ENCODE peak calls at places on chromosomes 7 and 10, in eight cellular contexts. One of them, this sample, is unnamed.

GRCh38 chr10:90834326-90834725 is 23.5 kb downstream of the HTR7 start:
- DNase-seq in pancreas: no peak
- DNase-seq in activated T-helper 1 cell treated with anti-CD3 and anti-CD28 coated beads, Interleukin-12 subunit alpha, Interleukin-12 subunit beta, Interleukin-2, Interleukin-4 antibody, amounts not matched to agents 30 ng/mL and 10 ng/mL and 1 ng/mL, durations not matched to agents 14 hours and 24 hours and 36 hours: no peak
- DNase-seq in DMS 273 treated with DMSO at 0.1 percent for 48 hours: no peak
- DNase-seq in CD8-positive, alpha-beta memory T cell: no peak
- DNase-seq in T-helper 2 cell: no peak
- DNase-seq in SIG-M5: no peak
- DNase-seq in NT2/D1: no peak
- DNase-seq in this sample: no peak

GRCh38 chr7:29189743-29190201 is 4.8 kb upstream of the CHN2 start:
- DNase-seq in pancreas: peak
- DNase-seq in activated T-helper 1 cell treated with anti-CD3 and anti-CD28 coated beads, Interleukin-12 subunit alpha, Interleukin-12 subunit beta, Interleukin-2, Interleukin-4 antibody, amounts not matched to agents 30 ng/mL and 10 ng/mL and 1 ng/mL, durations not matched to agents 14 hours and 24 hours and 36 hours: no peak
- DNase-seq in DMS 273 treated with DMSO at 0.1 percent for 48 hours: peak
- DNase-seq in CD8-positive, alpha-beta memory T cell: peak
- DNase-seq in T-helper 2 cell: peak
- DNase-seq in SIG-M5: no peak
- DNase-seq in NT2/D1: peak
- DNase-seq in this sample: peak

GRCh38 chr7:155252958-155253501 is 44.6 kb upstream of the INSIG1 start:
- DNase-seq in pancreas: peak
- DNase-seq in activated T-helper 1 cell treated with anti-CD3 and anti-CD28 coated beads, Interleukin-12 subunit alpha, Interleukin-12 subunit beta, Interleukin-2, Interleukin-4 antibody, amounts not matched to agents 30 ng/mL and 10 ng/mL and 1 ng/mL, durations not matched to agents 14 hours and 24 hours and 36 hours: no peak
- DNase-seq in DMS 273 treated with DMSO at 0.1 percent for 48 hours: no peak
- DNase-seq in CD8-positive, alpha-beta memory T cell: no peak
- DNase-seq in T-helper 2 cell: no peak
- DNase-seq in SIG-M5: no peak
- DNase-seq in NT2/D1: no peak
- DNase-seq in this sample: no peak

GRCh38 chr10:118870467-118871243 is 115.9 kb upstream of the CACUL1 start:
- DNase-seq in pancreas: no peak
- DNase-seq in activated T-helper 1 cell treated with anti-CD3 and anti-CD28 coated beads, Interleukin-12 subunit alpha, Interleukin-12 subunit beta, Interleukin-2, Interleukin-4 antibody, amounts not matched to agents 30 ng/mL and 10 ng/mL and 1 ng/mL, durations not matched to agents 14 hours and 24 hours and 36 hours: no peak
- DNase-seq in DMS 273 treated with DMSO at 0.1 percent for 48 hours: no peak
- DNase-seq in CD8-positive, alpha-beta memory T cell: no peak
- DNase-seq in T-helper 2 cell: no peak
- DNase-seq in SIG-M5: no peak
- DNase-seq in NT2/D1: peak
- DNase-seq in this sample: peak

GRCh38 chr10:127034790-127035189 is 129.6 kb downstream of the DOCK1 start:
- DNase-seq in pancreas: no peak
- DNase-seq in activated T-helper 1 cell treated with anti-CD3 and anti-CD28 coated beads, Interleukin-12 subunit alpha, Interleukin-12 subunit beta, Interleukin-2, Interleukin-4 antibody, amounts not matched to agents 30 ng/mL and 10 ng/mL and 1 ng/mL, durations not matched to agents 14 hours and 24 hours and 36 hours: no peak
- DNase-seq in DMS 273 treated with DMSO at 0.1 percent for 48 hours: no peak
- DNase-seq in CD8-positive, alpha-beta memory T cell: no peak
- DNase-seq in T-helper 2 cell: no peak
- DNase-seq in SIG-M5: no peak
- DNase-seq in NT2/D1: no peak
- DNase-seq in this sample: no peak

GRCh38 chr7:55591282-55591931 is 19.1 kb upstream of the VOPP1 start:
- DNase-seq in pancreas: no peak
- DNase-seq in activated T-helper 1 cell treated with anti-CD3 and anti-CD28 coated beads, Interleukin-12 subunit alpha, Interleukin-12 subunit beta, Interleukin-2, Interleukin-4 antibody, amounts not matched to agents 30 ng/mL and 10 ng/mL and 1 ng/mL, durations not matched to agents 14 hours and 24 hours and 36 hours: no peak
- DNase-seq in DMS 273 treated with DMSO at 0.1 percent for 48 hours: no peak
- DNase-seq in CD8-positive, alpha-beta memory T cell: no peak
- DNase-seq in T-helper 2 cell: no peak
- DNase-seq in SIG-M5: no peak
- DNase-seq in NT2/D1: no peak
- DNase-seq in this sample: no peak

GRCh38 chr7:22569586-22570321 is 69.8 kb upstream of the STEAP1B start:
- DNase-seq in pancreas: no peak
- DNase-seq in activated T-helper 1 cell treated with anti-CD3 and anti-CD28 coated beads, Interleukin-12 subunit alpha, Interleukin-12 subunit beta, Interleukin-2, Interleukin-4 antibody, amounts not matched to agents 30 ng/mL and 10 ng/mL and 1 ng/mL, durations not matched to agents 14 hours and 24 hours and 36 hours: no peak
- DNase-seq in DMS 273 treated with DMSO at 0.1 percent for 48 hours: no peak
- DNase-seq in CD8-positive, alpha-beta memory T cell: no peak
- DNase-seq in T-helper 2 cell: no peak
- DNase-seq in SIG-M5: peak
- DNase-seq in NT2/D1: no peak
- DNase-seq in this sample: no peak

GRCh38 chr7:24963218-24963617 is 16.8 kb downstream of the OSBPL3 start:
- DNase-seq in pancreas: no peak
- DNase-seq in activated T-helper 1 cell treated with anti-CD3 and anti-CD28 coated beads, Interleukin-12 subunit alpha, Interleukin-12 subunit beta, Interleukin-2, Interleukin-4 antibody, amounts not matched to agents 30 ng/mL and 10 ng/mL and 1 ng/mL, durations not matched to agents 14 hours and 24 hours and 36 hours: no peak
- DNase-seq in DMS 273 treated with DMSO at 0.1 percent for 48 hours: no peak
- DNase-seq in CD8-positive, alpha-beta memory T cell: peak
- DNase-seq in T-helper 2 cell: peak
- DNase-seq in SIG-M5: peak
- DNase-seq in NT2/D1: no peak
- DNase-seq in this sample: peak